ENCODE peak calls at places on chromosomes 13 and 19, in ten cellular contexts. G is fibroblast of pulmonary artery, B is AG04450, Z is tibial artery, J is uterus, Y is mucosa of descending colon, S is psoas muscle, H is DND-41, Q is lower lobe of right lung, A is vagina. V is an unnamed sample.

GRCh38 chr13:70249332-70250064 is 141.2 kb upstream of the KLHL1 start:
- DNase-seq in G (peak; percentile 50), B (no peak), Z (no peak), J (no peak), Y (no peak), S (no peak), H (no peak), Q (no peak), A (no peak), V (no peak)

GRCh38 chr19:2477732-2478191 is 1.8 kb downstream of the GADD45B start:
- DNase-seq in G (peak; percentile 64), B (no peak), Z (peak; percentile 77), J (peak; percentile 40), Y (peak; percentile 76), S (peak; percentile 59), H (peak; percentile 46), Q (peak; percentile 55), A (no peak), V (no peak)

GRCh38 chr19:46840157-46840942 is 10.3 kb downstream of the AP2S1 start:
- DNase-seq in G (peak; percentile 78), B (no peak), Z (no peak), J (peak; percentile 59), Y (no peak), S (peak; percentile 72), H (peak; percentile 70), Q (no peak), A (no peak), V (peak; percentile 67)

GRCh38 chr19:50199254-50199545 is 4.2 kb upstream of the MYH14 start:
- DNase-seq in G (no peak), B (no peak), Z (no peak), J (no peak), Y (no peak), S (no peak), H (no peak), Q (no peak), A (no peak), V (no peak)

GRCh38 chr19:2461751-2462634 is 5.2 kb upstream of the LMNB2 start:
- DNase-seq in G (peak; percentile 55), B (no peak), Z (peak; percentile 68), J (no peak), Y (peak; percentile 73), S (peak; percentile 70), H (no peak), Q (peak; percentile 58), A (no peak), V (peak; percentile 63)

GRCh38 chr13:107124129-107124718 is 556.3 kb upstream of the ARGLU1 start:
- DNase-seq in G (peak; percentile 26), B (no peak), Z (no peak), J (no peak), Y (no peak), S (no peak), H (no peak), Q (no peak), A (no peak), V (no peak)

GRCh38 chr13:38630780-38631179 is 56.1 kb upstream of the FREM2 start:
- DNase-seq in G (peak; percentile 51), B (no peak), Z (no peak), J (no peak), Y (no peak), S (no peak), H (no peak), Q (no peak), A (no peak), V (no peak)

GRCh38 chr13:113097651-113098050 is 7.9 kb upstream of the F7 start:
- DNase-seq in G (no peak), B (no peak), Z (no peak), J (no peak), Y (no peak), S (no peak), H (no peak), Q (no peak), A (no peak), V (no peak)

GRCh38 chr13:114140131-114140908 is 7.9 kb upstream of the RASA3 start:
- DNase-seq in G (no peak), B (no peak), Z (peak; percentile 59), J (no peak), Y (peak; percentile 74), S (no peak), H (peak; percentile 38), Q (no peak), A (no peak), V (no peak)

GRCh38 chr13:40402931-40403412 is 263.5 kb downstream of the FOXO1 start:
- DNase-seq in G (peak; percentile 90), B (no peak), Z (no peak), J (peak; percentile 59), Y (no peak), S (no peak), H (no peak), Q (no peak), A (no peak), V (no peak)

GRCh38 chr13:91017669-91018053 is 329.8 kb upstream of the MIR17HG start:
- DNase-seq in G (no peak), B (no peak), Z (no peak), J (no peak), Y (no peak), S (no peak), H (no peak), Q (no peak), A (no peak), V (peak; percentile 15)

GRCh38 chr19:51480590-51480989 is 2.3 kb downstream of the CEACAM18 start:
- DNase-seq in G (peak; percentile 35), B (no peak), Z (no peak), J (no peak), Y (no peak), S (no peak), H (peak; percentile 27), Q (no peak), A (no peak), V (no peak)

GRCh38 chr13:26881154-26881553 is 120.6 kb upstream of the GPR12 start:
- DNase-seq in G (peak; percentile 41), B (peak; percentile 3), Z (no peak), J (no peak), Y (no peak), S (no peak), H (no peak), Q (no peak), A (no peak), V (no peak)

GRCh38 chr13:42814868-42815267 is 33.5 kb downstream of the FAM216B start:
- DNase-seq in G (peak; percentile 81), B (peak; percentile 69), Z (no peak), J (no peak), Y (no peak), S (no peak), H (no peak), Q (no peak), A (no peak), V (no peak)

GRCh38 chr19:403221-404036 is 5.5 kb downstream of the C2CD4C start:
- DNase-seq in G (no peak), B (no peak), Z (no peak), J (peak; percentile 3), Y (peak; percentile 29), S (peak; percentile 32), H (no peak), Q (no peak), A (no peak), V (peak; percentile 46)

GRCh38 chr13:51325837-51326236 is 13.7 kb upstream of the SERPINE3 start:
- DNase-seq in G (no peak), B (no peak), Z (no peak), J (no peak), Y (no peak), S (no peak), H (no peak), Q (no peak), A (no peak), V (no peak)

GRCh38 chr19:55005684-55006488 is 32.2 kb downstream of the GP6 start:
- DNase-seq in G (no peak), B (no peak), Z (no peak), J (no peak), Y (no peak), S (no peak), H (peak; percentile 79), Q (no peak), A (no peak), V (no peak)

GRCh38 chr19:43476606-43477005 is 11.2 kb upstream of the LYPD3 start:
- DNase-seq in G (peak; percentile 73), B (peak; percentile 74), Z (no peak), J (no peak), Y (no peak), S (no peak), H (no peak), Q (no peak), A (no peak), V (no peak)

GRCh38 chr19:38793186-38793585 is 4.2 kb downstream of the LGALS7B start:
- DNase-seq in G (peak; percentile 45), B (no peak), Z (no peak), J (no peak), Y (no peak), S (no peak), H (no peak), Q (no peak), A (no peak), V (no peak)

DNA sequence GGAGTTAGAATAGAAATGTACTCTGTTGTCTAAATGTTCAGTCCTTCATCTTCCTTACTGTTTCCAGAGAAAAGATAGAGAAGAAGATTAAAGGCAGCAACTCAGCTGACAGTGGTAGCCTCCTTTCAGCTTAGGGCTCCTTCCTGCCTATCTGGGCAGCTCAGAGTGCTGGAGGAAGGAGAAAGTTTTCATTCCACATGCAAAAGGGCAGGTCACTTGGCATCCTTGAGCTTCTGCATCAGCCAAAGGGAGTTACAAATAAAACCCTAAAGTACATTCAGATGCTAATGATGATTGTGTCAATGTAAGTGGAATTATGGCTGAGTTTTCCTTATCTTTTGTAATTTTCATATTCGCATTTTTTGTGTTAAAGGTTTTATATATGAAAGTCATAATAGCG is 58.9 kb downstream of the ESD start:
- DNase-seq in G (no peak), B (no peak), Z (no peak), J (no peak), Y (no peak), S (no peak), H (no peak), Q (no peak), A (no peak), V (no peak)
- TF ChIP-seq CTCF in G (no peak), B (no peak), Z (no peak), J (no peak), Y (no peak), S (no peak), H (no peak), Q (no peak), A (no peak), V (no peak)

GRCh38 chr13:30355405-30355741 is 48.0 kb upstream of the KATNAL1 start:
- DNase-seq in G (no peak), B (no peak), Z (no peak), J (no peak), Y (no peak), S (no peak), H (peak; percentile 95), Q (peak; percentile 67), A (no peak), V (peak; percentile 46)
- TF ChIP-seq CTCF in G (peak; percentile 22), B (peak; percentile 32), Z (no peak), J (peak; percentile 25), Y (no peak), S (peak; percentile 48), H (peak; percentile 90), Q (peak; percentile 57), A (no peak), V (peak; percentile 41)

GRCh38 chr13:76886292-76887061 is at the start of gene KCTD12:
- DNase-seq in G (peak; percentile 87), B (no peak), Z (peak; percentile 94), J (peak; percentile 89), Y (peak; percentile 90), S (peak; percentile 93), H (peak; percentile 70), Q (peak; percentile 94), A (peak; percentile 93), V (peak; percentile 84)
- TF ChIP-seq CTCF in G (no peak), B (peak; percentile 19), Z (peak; percentile 34), J (peak; percentile 54), Y (no peak), S (peak; percentile 42), H (peak; percentile 40), Q (no peak), A (no peak), V (peak; percentile 41)

GRCh38 chr13:59771272-59771671 is 392.5 kb downstream of the DIAPH3 start:
- DNase-seq in G (peak; percentile 47), B (no peak), Z (no peak), J (no peak), Y (no peak), S (no peak), H (no peak), Q (no peak), A (no peak), V (no peak)
- TF ChIP-seq CTCF in G (peak; percentile 79), B (peak; percentile 81), Z (peak; percentile 18), J (no peak), Y (no peak), S (peak; percentile 50), H (peak; percentile 52), Q (peak; percentile 54), A (no peak), V (no peak)

V was measured in glutamatergic neuron.